ENCODE peak calls at places on chromosomes 6 and 20, in eight cellular contexts. V, K, E, U, I, G, F and Y are unnamed samples. For H3K36me3, the result is how much of the 10 kb centered on the place peaks cover.

GRCh38 chr6:26126394-26127221 is 39.4 kb downstream of the HFE start:
- DNase-seq in U (no peak), E (no peak), V (peak), I (no peak), F (no peak), K (no peak), G (no peak), Y (no peak)

GRCh38 chr6:6793388-6794250 is 205.1 kb downstream of the LY86 start:
- DNase-seq in V (no peak), K (no peak), U (no peak), E (no peak), I (no peak), G (no peak), F (no peak), Y (no peak)

GRCh38 chr6:45663181-45664180 is 285.7 kb upstream of the SUPT3H start:
- DNase-seq in G (peak), F (no peak), V (peak), E (peak), I (no peak), U (peak), K (no peak), Y (no peak)

GRCh38 chr20:10982692-10983091 is 308.9 kb upstream of the JAG1 start:
- DNase-seq in G (peak), I (peak), V (peak), U (peak), F (peak), E (peak), K (peak), Y (peak)

GRCh38 chr20:22762576-22763256 is 178.3 kb upstream of the FOXA2 start:
- DNase-seq in G (no peak), U (no peak), I (no peak), E (no peak), K (no peak), V (no peak), F (no peak), Y (no peak)

GRCh38 chr20:32528905-32529670 is 56.0 kb downstream of the NOL4L start:
- DNase-seq in F (no peak), V (no peak), K (no peak), G (no peak), E (no peak), I (no peak), U (no peak), Y (no peak)

GRCh38 chr6:151269318-151269995 is 29.7 kb downstream of the AKAP12 start:
- DNase-seq in V (no peak), K (no peak), I (no peak), U (no peak), G (no peak), E (no peak), F (no peak), Y (no peak)

GRCh38 chr6:121158438-121158837 is 175.8 kb downstream of the TBC1D32 start:
- DNase-seq in K (no peak), I (no peak), V (no peak), E (no peak), U (no peak), F (no peak), G (no peak), Y (no peak)

GRCh38 chr6:111781055-111781708 is 92.1 kb downstream of the FYN start:
- DNase-seq in K (no peak), E (no peak), I (no peak), V (no peak), U (peak), F (no peak), G (peak), Y (no peak)

GRCh38 chr20:38152175-38153010 is 12.7 kb downstream of the TGM2 start:
- DNase-seq in F (peak), K (peak), I (peak), E (peak), U (peak), G (peak), V (no peak), Y (peak)

GRCh38 chr6:152261179-152261578 is 376.0 kb downstream of the SYNE1 start:
- DNase-seq in V (no peak), K (no peak), I (no peak), G (no peak), U (no peak), F (no peak), E (no peak), Y (no peak)

GRCh38 chr6:148765878-148766808 is 19.3 kb downstream of the UST start:
- DNase-seq in F (no peak), V (no peak), G (no peak), K (no peak), E (no peak), I (no peak), U (no peak), Y (no peak)

GRCh38 chr6:24797596-24798216 is 1.0 kb downstream of the ARMH2 start:
- DNase-seq in K (no peak), G (no peak), V (no peak), U (no peak), E (no peak), F (no peak), I (peak), Y (no peak)

GRCh38 chr6:2817778-2818443 is 23.8 kb downstream of the SERPINB1 start:
- DNase-seq in G (no peak), E (no peak), F (no peak), I (no peak), K (no peak), V (no peak), U (peak), Y (no peak)

GRCh38 chr6:33384581-33385020 is 7.0 kb upstream of the KIFC1 start:
- DNase-seq in K (no peak), V (no peak), F (no peak), E (no peak), I (no peak), U (peak), G (no peak), Y (no peak)

GRCh38 chr6:25972902-25973301 is 10.3 kb downstream of the TRIM38 start:
- DNase-seq in K (no peak), G (no peak), I (no peak), E (no peak), F (no peak), U (no peak), V (no peak), Y (no peak)

DNA sequence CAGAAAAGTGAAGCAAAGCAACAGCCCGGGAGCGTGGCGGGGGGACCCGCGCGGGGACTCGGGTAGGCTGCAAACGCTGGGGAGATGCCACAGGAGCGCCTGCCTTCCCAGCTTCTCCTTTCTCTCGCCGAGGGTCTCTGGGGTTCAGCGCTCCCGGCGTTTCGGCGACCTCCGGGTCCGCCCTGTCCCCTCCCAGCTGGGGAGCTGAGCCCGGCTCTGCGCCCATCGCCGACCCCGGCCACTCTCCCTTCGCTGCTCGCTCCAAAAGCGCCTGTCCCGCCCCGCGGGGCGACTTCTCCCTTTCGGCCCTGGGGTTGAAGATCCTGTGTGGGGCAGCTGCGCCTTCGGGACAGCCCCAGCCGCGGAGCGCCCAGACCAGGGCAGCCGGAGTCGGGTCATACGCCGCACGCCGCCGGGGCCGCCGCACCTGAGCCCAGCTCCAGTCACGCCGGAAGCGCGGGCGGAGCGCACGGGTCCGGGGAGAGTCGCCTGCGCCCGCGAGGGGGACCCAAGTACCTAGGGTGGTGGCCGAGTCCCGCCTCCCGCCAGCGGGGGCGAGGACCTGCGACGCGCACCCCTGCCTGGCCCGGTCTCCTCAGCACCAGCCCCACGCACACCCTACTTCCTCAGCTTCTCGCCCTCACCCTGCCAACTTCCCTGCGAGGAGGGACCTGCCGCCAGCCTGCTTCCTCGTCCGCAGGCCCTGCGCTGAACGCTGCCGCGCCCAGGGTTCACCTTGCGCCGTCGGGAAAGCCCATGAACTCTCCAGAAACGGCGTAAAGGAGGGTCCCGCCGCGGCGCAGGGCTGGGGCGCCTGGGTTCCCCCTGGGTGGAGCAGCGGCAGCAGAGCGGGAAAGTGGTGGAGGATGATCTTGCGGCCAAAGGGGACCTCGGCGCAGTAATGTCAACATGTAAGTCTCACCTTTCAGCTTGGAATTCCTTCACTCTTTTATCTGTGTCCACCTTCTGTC is at the start of gene ADGRG6:
- DNase-seq in I (peak), U (no peak), F (no peak), K (peak), V (peak), G (no peak), E (peak), Y (no peak)
- TF ChIP-seq CTCF in I (no peak), U (no peak), F (no peak), K (no peak), V (peak), G (no peak), E (no peak), Y (no peak)

GRCh38 chr6:1238040-1238439 is 73.9 kb upstream of the FOXQ1 start:
- DNase-seq in U (no peak), I (no peak), V (no peak), E (no peak), F (no peak), G (no peak), K (no peak), Y (no peak)
- H3K36me3 ChIP-seq in U (under half), I (under half), V (under half), E (under half), F (under half), G (under half), K (under half), Y (under half)

DNA sequence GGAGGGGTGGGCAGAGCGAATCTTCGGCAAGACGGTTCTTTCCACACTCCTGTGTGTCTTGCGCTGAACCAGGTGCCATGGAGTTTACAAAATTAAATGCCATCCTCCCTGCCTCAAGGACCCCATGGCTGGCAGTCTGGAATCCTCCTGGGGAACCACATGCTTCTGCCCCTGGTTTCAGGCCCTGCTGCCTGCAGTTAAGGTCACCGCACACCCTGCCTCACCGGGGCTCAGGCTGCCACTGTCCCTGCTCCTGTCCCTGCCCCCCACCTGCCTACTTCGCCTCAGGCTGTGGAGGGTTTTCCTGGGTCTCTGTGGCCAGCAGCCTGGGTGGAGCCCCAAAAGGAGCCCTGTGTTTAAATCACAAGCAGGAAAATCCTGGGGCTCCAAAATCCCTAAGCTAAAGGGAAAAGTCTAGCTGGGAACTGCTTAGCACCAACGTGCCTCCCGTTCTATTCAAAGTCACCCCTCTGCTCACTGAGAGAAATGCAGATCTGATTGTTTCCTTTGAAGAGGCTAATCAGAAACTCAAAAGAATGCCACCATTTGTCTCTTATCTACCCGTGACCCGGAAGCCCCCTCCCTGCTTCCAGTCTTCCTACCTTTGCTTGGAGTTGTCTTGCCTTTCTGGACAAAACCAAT is 10.6 kb upstream of the TTLL2 start:
- DNase-seq in U (no peak), K (no peak), V (no peak), E (no peak), I (no peak), F (no peak), G (no peak), Y (no peak)
- H3K4me3 ChIP-seq in U (no peak), K (no peak), V (no peak), E (no peak), I (no peak), F (no peak), G (no peak), Y (no peak)

GRCh38 chr6:49423817-49424216 is 39.2 kb downstream of the MMUT start:
- DNase-seq in F (no peak), G (no peak), V (no peak), E (no peak), I (no peak), U (no peak), K (no peak), Y (no peak)
- TF ChIP-seq CTCF in F (no peak), G (no peak), V (peak), E (no peak), I (no peak), U (no peak), K (no peak), Y (no peak)